ENCODE peak calls at places on chromosomes 12 and 14, in eight cellular contexts. Y is A673, Q is IMR-90, W is endodermal cell, J is hepatocyte, P is A549, R is epithelial cell of esophagus, H is tibial artery. C is an unnamed sample.

GRCh38 chr12:57477710-57478681 is 1.7 kb downstream of the ARHGAP9 start:
- DNase-seq in H (no peak), Y (no peak), P (no peak), Q (peak; percentile 48), J (no peak), W (peak; percentile 75), R (peak; percentile 58), C (no peak)

GRCh38 chr12:111412007-111412829 is 6.5 kb downstream of the SH2B3 start:
- DNase-seq in R (no peak), H (no peak), P (no peak), Y (peak; percentile 96), Q (no peak), W (peak; percentile 94), J (no peak), C (no peak)

GRCh38 chr14:55955175-55955574 is 163.0 kb upstream of the PELI2 start:
- DNase-seq in H (no peak), R (no peak), J (no peak), W (no peak), P (no peak), Q (no peak), Y (no peak), C (no peak)

GRCh38 chr12:12686925-12687324 is 9.1 kb downstream of the GPR19 start:
- DNase-seq in P (no peak), J (no peak), W (no peak), Y (no peak), H (no peak), Q (peak; percentile 59), R (no peak), C (no peak)

GRCh38 chr14:70916300-70916699 is 9.0 kb downstream of the PCNX1 start:
- DNase-seq in H (no peak), P (no peak), J (no peak), R (no peak), W (no peak), Y (no peak), Q (no peak), C (no peak)

GRCh38 chr12:47867496-47867941 is 37.3 kb downstream of the VDR start:
- DNase-seq in Y (peak; percentile 33), R (peak; percentile 81), Q (peak; percentile 96), W (no peak), P (no peak), H (no peak), J (peak; percentile 40), C (no peak)

GRCh38 chr14:37678916-37679315 is 83.5 kb downstream of the TTC6 start:
- DNase-seq in H (no peak), W (no peak), Q (peak; percentile 15), R (peak; percentile 35), J (no peak), P (no peak), Y (no peak), C (no peak)

GRCh38 chr14:37037636-37038387 is 134.6 kb downstream of the SLC25A21 start:
- DNase-seq in H (no peak), P (no peak), R (no peak), Y (no peak), Q (no peak), J (no peak), W (no peak), C (no peak)

GRCh38 chr12:108734200-108734906 is 3.0 kb upstream of the CORO1C start:
- DNase-seq in R (peak; percentile 97), J (peak; percentile 91), Y (peak; percentile 91), Q (peak; percentile 97), W (no peak), H (peak; percentile 75), P (peak; percentile 90), C (peak; percentile 97)

GRCh38 chr12:118436986-118437385 is 60.6 kb downstream of the SUDS3 start:
- DNase-seq in H (no peak), J (no peak), R (no peak), Y (peak; percentile 61), W (peak; percentile 13), P (no peak), Q (peak; percentile 30), C (no peak)

GRCh38 chr14:69046468-69046867 is 67.4 kb upstream of the ACTN1 start:
- DNase-seq in H (peak; percentile 85), Q (peak; percentile 77), P (no peak), J (peak; percentile 45), R (no peak), W (no peak), Y (no peak), C (no peak)

GRCh38 chr14:24634158-24634557 is at the start of gene GZMB:
- DNase-seq in W (no peak), R (peak; percentile 19), H (no peak), J (no peak), P (no peak), Q (peak; percentile 14), Y (no peak), C (no peak)

GRCh38 chr14:63276492-63277342 is 42.0 kb downstream of the GPHB5 start:
- DNase-seq in Q (peak; percentile 64), H (no peak), W (peak; percentile 66), P (peak; percentile 36), J (peak; percentile 75), R (peak; percentile 69), Y (peak; percentile 75), C (peak; percentile 13)

GRCh38 chr12:124150176-124150575 is 144.7 kb upstream of the RFLNA start:
- DNase-seq in Q (no peak), Y (peak; percentile 47), W (no peak), J (no peak), R (no peak), P (no peak), H (no peak), C (no peak)

GRCh38 chr12:50925342-50925651 is 27.0 kb upstream of the HIGD1C start:
- DNase-seq in W (no peak), Q (no peak), Y (no peak), P (no peak), J (no peak), R (no peak), H (peak; percentile 67), C (no peak)

GRCh38 chr12:20120296-20120695 is 248.0 kb upstream of the PDE3A start:
- DNase-seq in R (peak; percentile 1), Q (no peak), W (no peak), P (no peak), H (no peak), J (no peak), Y (peak; percentile 16), C (no peak)

GRCh38 chr12:40907115-40907521 is 214.9 kb downstream of the CNTN1 start:
- DNase-seq in R (peak; percentile 86), J (peak; percentile 5), H (no peak), W (no peak), Y (no peak), P (peak; percentile 24), Q (peak; percentile 5), C (peak; percentile 40)

GRCh38 chr12:95738024-95738611 is 52.4 kb downstream of the NTN4 start:
- DNase-seq in Q (no peak), J (peak; percentile 58), H (no peak), R (no peak), P (no peak), W (no peak), Y (no peak), C (no peak)

GRCh38 chr14:54889919-54890318 is 12.7 kb downstream of the GCH1 start:
- DNase-seq in Y (no peak), P (no peak), H (no peak), W (no peak), J (no peak), Q (peak; percentile 20), R (peak; percentile 48), C (no peak)

GRCh38 chr14:52299692-52300278 is 14.3 kb upstream of the PTGER2 start:
- DNase-seq in Y (peak; percentile 64), W (no peak), R (peak; percentile 50), P (peak; percentile 54), H (no peak), Q (peak; percentile 71), J (peak; percentile 61), C (peak; percentile 29)

GRCh38 chr14:102917056-102917385 is 5.4 kb upstream of the AMN start:
- DNase-seq in Y (no peak), R (no peak), J (no peak), Q (no peak), H (no peak), W (no peak), P (no peak), C (no peak)

GRCh38 chr12:27709932-27710591 is 570 bp upstream of the MRPS35 start:
- DNase-seq in P (no peak), Y (peak; percentile 51), H (no peak), R (peak; percentile 50), J (no peak), W (no peak), Q (peak; percentile 61), C (peak; percentile 27)

GRCh38 chr12:27711957-27712356 is 1.3 kb downstream of the MRPS35 start:
- DNase-seq in H (no peak), Y (no peak), W (no peak), R (no peak), P (no peak), Q (no peak), J (no peak), C (no peak)

GRCh38 chr12:27709212-27709931 is 1.3 kb upstream of the MRPS35 start:
- DNase-seq in P (no peak), R (no peak), Q (no peak), Y (no peak), H (no peak), J (no peak), W (no peak), C (no peak)

GRCh38 chr12:27710592-27711311 is at the start of gene MRPS35:
- DNase-seq in Q (peak; percentile 94), H (peak; percentile 95), W (peak; percentile 98), J (peak; percentile 95), Y (peak; percentile 93), R (peak; percentile 95), P (peak; percentile 65), C (peak; percentile 37)

GRCh38 chr12:27711312-27711682 is 665 bp downstream of the MRPS35 start:
- DNase-seq in J (peak; percentile 30), W (no peak), R (peak; percentile 49), H (no peak), Q (no peak), P (no peak), Y (no peak), C (no peak)
- TF ChIP-seq CTCF in J (no peak), W (no peak), R (no peak), H (no peak), Q (no peak), P (no peak), Y (no peak), C (no peak)

GRCh38 chr14:104560586-104560945 is 19.0 kb upstream of the C14orf180 start:
- DNase-seq in R (no peak), Y (no peak), P (no peak), H (no peak), Q (no peak), W (no peak), J (no peak), C (no peak)
- H3K4me3 ChIP-seq in R (no peak overlapping the region), Y (no peak overlapping the region), P (no peak overlapping the region), H (no peak overlapping the region), Q (no peak overlapping the region), W (no peak overlapping the region), J (no peak overlapping the region), C (no peak overlapping the region)

GRCh38 chr14:49621114-49621881 is 699 bp downstream of the MGAT2 start:
- DNase-seq in Q (peak; percentile 28), W (peak; percentile 88), R (no peak), J (peak; percentile 74), P (no peak), Y (peak; percentile 83), H (peak; percentile 87), C (no peak)
- TF ChIP-seq CTCF in Q (no peak), W (peak; percentile 0), R (no peak), J (no peak), P (no peak), Y (no peak), H (no peak), C (no peak)

DNA sequence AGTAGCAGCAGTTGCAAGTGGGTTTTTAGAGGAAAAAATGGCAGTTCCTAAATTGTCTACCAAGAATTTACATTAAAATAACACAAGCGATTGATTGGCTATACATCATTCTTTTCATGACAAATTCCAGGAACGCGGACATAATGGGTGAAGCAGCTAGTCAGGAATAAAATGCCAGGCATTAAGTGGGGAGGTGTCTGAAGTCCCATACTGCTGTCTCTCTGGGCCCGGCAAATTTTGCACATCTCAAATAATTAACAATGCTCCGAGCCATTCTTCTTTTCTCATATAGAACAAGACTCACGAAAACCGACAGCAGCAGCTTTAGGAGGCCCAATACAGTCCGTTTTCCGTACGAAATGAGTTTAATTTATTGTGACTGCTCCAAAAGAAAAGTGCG is 696 bp downstream of the RPL36AL start:
- DNase-seq in J (no peak), W (no peak), P (no peak), Y (no peak), R (no peak), Q (no peak), H (no peak), C (no peak)
- H3K4me3 ChIP-seq in J (peak overlapping the region; percentile 63), W (peak overlapping the region; percentile 91), P (peak overlapping the region; percentile 78), Y (peak overlapping the region; percentile 93), R (peak overlapping the region; percentile 98), Q (peak overlapping the region; percentile 75), H (peak overlapping the region; percentile 83), C (peak overlapping the region; percentile 95)

C was measured in epithelial cell of proximal tubule.